ENCODE peak calls at places on chromosomes 1 and 21, in five cellular contexts. One of them, this sample, is unnamed.

GRCh38 chr1:1597275-1597930 is 2.5 kb downstream of the FNDC10 start:
- DNase-seq in hepatic stellate cell: no peak
- DNase-seq in DMS153: no peak
- DNase-seq in iPS-NIHi11: peak
- DNase-seq in fibroblast of pulmonary artery: no peak
- DNase-seq in this sample: peak

GRCh38 chr1:14602131-14602530 is 3.6 kb downstream of the KAZN start:
- DNase-seq in hepatic stellate cell: no peak
- DNase-seq in DMS153: no peak
- DNase-seq in iPS-NIHi11: no peak
- DNase-seq in fibroblast of pulmonary artery: peak
- DNase-seq in this sample: peak

GRCh38 chr1:40404670-40405462 is 31.3 kb downstream of the SMAP2 start:
- DNase-seq in hepatic stellate cell: peak
- DNase-seq in DMS153: peak
- DNase-seq in iPS-NIHi11: peak
- DNase-seq in fibroblast of pulmonary artery: peak
- DNase-seq in this sample: peak

GRCh38 chr1:217457016-217457415 is 173.9 kb downstream of the GPATCH2 start:
- DNase-seq in hepatic stellate cell: no peak
- DNase-seq in DMS153: no peak
- DNase-seq in iPS-NIHi11: no peak
- DNase-seq in fibroblast of pulmonary artery: no peak
- DNase-seq in this sample: no peak

GRCh38 chr21:34673006-34673405 is 4.2 kb downstream of the CLIC6 start:
- DNase-seq in hepatic stellate cell: no peak
- DNase-seq in DMS153: no peak
- DNase-seq in iPS-NIHi11: no peak
- DNase-seq in fibroblast of pulmonary artery: no peak
- DNase-seq in this sample: no peak

GRCh38 chr1:233863901-233864545 is 40.5 kb upstream of the SLC35F3 start:
- DNase-seq in hepatic stellate cell: no peak
- DNase-seq in DMS153: no peak
- DNase-seq in iPS-NIHi11: no peak
- DNase-seq in fibroblast of pulmonary artery: no peak
- DNase-seq in this sample: no peak

GRCh38 chr1:161258439-161259386 is at the start of gene PCP4L1:
- DNase-seq in hepatic stellate cell: peak
- DNase-seq in DMS153: no peak
- DNase-seq in iPS-NIHi11: peak
- DNase-seq in fibroblast of pulmonary artery: peak
- DNase-seq in this sample: peak

GRCh38 chr21:39037807-39038405 is 145.3 kb downstream of the PSMG1 start:
- DNase-seq in hepatic stellate cell: no peak
- DNase-seq in DMS153: no peak
- DNase-seq in iPS-NIHi11: peak
- DNase-seq in fibroblast of pulmonary artery: peak
- DNase-seq in this sample: no peak

GRCh38 chr1:67350783-67351182 is 43.1 kb downstream of the IL12RB2 start:
- DNase-seq in hepatic stellate cell: no peak
- DNase-seq in DMS153: no peak
- DNase-seq in iPS-NIHi11: no peak
- DNase-seq in fibroblast of pulmonary artery: no peak
- DNase-seq in this sample: no peak

GRCh38 chr1:193448682-193449461 is 262.5 kb upstream of the B3GALT2 start:
- DNase-seq in hepatic stellate cell: no peak
- DNase-seq in DMS153: no peak
- DNase-seq in iPS-NIHi11: no peak
- DNase-seq in fibroblast of pulmonary artery: no peak
- DNase-seq in this sample: no peak

GRCh38 chr1:117060441-117061317 is 553 bp downstream of the TTF2 start:
- DNase-seq in hepatic stellate cell: peak
- DNase-seq in DMS153: no peak
- DNase-seq in iPS-NIHi11: peak
- DNase-seq in fibroblast of pulmonary artery: peak
- DNase-seq in this sample: no peak

GRCh38 chr1:51636765-51637522 is 20.1 kb downstream of the OSBPL9 start:
- DNase-seq in hepatic stellate cell: no peak
- DNase-seq in DMS153: no peak
- DNase-seq in iPS-NIHi11: no peak
- DNase-seq in fibroblast of pulmonary artery: peak
- DNase-seq in this sample: no peak

GRCh38 chr1:244796719-244797406 is 38.6 kb upstream of the COX20 start:
- DNase-seq in hepatic stellate cell: peak
- DNase-seq in DMS153: peak
- DNase-seq in iPS-NIHi11: peak
- DNase-seq in fibroblast of pulmonary artery: peak
- DNase-seq in this sample: peak

GRCh38 chr1:220217383-220217988 is 54.8 kb downstream of the RAB3GAP2 start:
- DNase-seq in hepatic stellate cell: no peak
- DNase-seq in DMS153: no peak
- DNase-seq in iPS-NIHi11: no peak
- DNase-seq in fibroblast of pulmonary artery: no peak
- DNase-seq in this sample: no peak

GRCh38 chr21:45457832-45458172 is 52.8 kb downstream of the COL18A1 start:
- DNase-seq in hepatic stellate cell: no peak
- DNase-seq in DMS153: no peak
- DNase-seq in iPS-NIHi11: no peak
- DNase-seq in fibroblast of pulmonary artery: no peak
- DNase-seq in this sample: no peak

GRCh38 chr1:198860371-198860770 is 221.5 kb downstream of the PTPRC start:
- DNase-seq in hepatic stellate cell: no peak
- DNase-seq in DMS153: peak
- DNase-seq in iPS-NIHi11: no peak
- DNase-seq in fibroblast of pulmonary artery: no peak
- DNase-seq in this sample: no peak

GRCh38 chr1:248828845-248829244 is 3.1 kb upstream of the SH3BP5L start:
- DNase-seq in hepatic stellate cell: peak
- DNase-seq in DMS153: no peak
- DNase-seq in iPS-NIHi11: no peak
- DNase-seq in fibroblast of pulmonary artery: peak
- DNase-seq in this sample: no peak

GRCh38 chr1:97562096-97562495 is 358.7 kb downstream of the DPYD start:
- DNase-seq in hepatic stellate cell: no peak
- DNase-seq in DMS153: no peak
- DNase-seq in iPS-NIHi11: no peak
- DNase-seq in fibroblast of pulmonary artery: no peak
- DNase-seq in this sample: no peak

GRCh38 chr1:117883620-117884019 is 45.8 kb downstream of the GDAP2 start:
- DNase-seq in hepatic stellate cell: no peak
- DNase-seq in DMS153: no peak
- DNase-seq in iPS-NIHi11: no peak
- DNase-seq in fibroblast of pulmonary artery: no peak
- DNase-seq in this sample: no peak

GRCh38 chr1:31689821-31690220 is 14.0 kb downstream of the COL16A1 start:
- DNase-seq in hepatic stellate cell: peak
- DNase-seq in DMS153: no peak
- DNase-seq in iPS-NIHi11: no peak
- DNase-seq in fibroblast of pulmonary artery: peak
- DNase-seq in this sample: no peak

GRCh38 chr1:224697888-224698450 is 81.9 kb downstream of the CNIH3 start:
- DNase-seq in hepatic stellate cell: no peak
- DNase-seq in DMS153: no peak
- DNase-seq in iPS-NIHi11: no peak
- DNase-seq in fibroblast of pulmonary artery: no peak
- DNase-seq in this sample: no peak

This sample was measured in retina.